ENCODE peak calls at places on chromosomes 7 and 10, in nine cellular contexts. C, Y, E, W, V, G, X, U and B are unnamed samples.

GRCh38 chr7:104861729-104862128 is 152.3 kb upstream of the KMT2E start:
- DNase-seq in V (no peak), W (no peak), Y (no peak), C (no peak), G (no peak), X (no peak), E (no peak), U (no peak), B (no peak)

GRCh38 chr7:152923711-152924110 is 164.2 kb downstream of the ACTR3B start:
- DNase-seq in Y (no peak), U (no peak), G (no peak), X (no peak), W (no peak), C (no peak), V (no peak), E (peak; percentile 31), B (no peak)

GRCh38 chr7:111770116-111770515 is 207.8 kb upstream of the IMMP2L start:
- DNase-seq in G (no peak), E (no peak), W (no peak), C (no peak), X (no peak), Y (no peak), V (no peak), U (no peak), B (no peak)

GRCh38 chr10:69332278-69333010 is 54.1 kb downstream of the HK1 start:
- DNase-seq in X (no peak), G (no peak), E (no peak), W (no peak), V (no peak), U (no peak), Y (no peak), C (no peak), B (no peak)

GRCh38 chr10:29908977-29909376 is 150.4 kb downstream of the JCAD start:
- DNase-seq in X (no peak), V (no peak), E (no peak), C (no peak), U (no peak), G (peak; percentile 33), Y (peak; percentile 19), W (no peak), B (no peak)

GRCh38 chr7:157412021-157412443 is 75.2 kb downstream of the DNAJB6 start:
- DNase-seq in E (no peak), U (no peak), V (no peak), G (peak; percentile 53), X (no peak), C (no peak), W (no peak), Y (no peak), B (no peak)

GRCh38 chr7:105408791-105409410 is 20.2 kb upstream of the SRPK2 start:
- DNase-seq in W (no peak), V (no peak), Y (no peak), X (no peak), C (no peak), U (no peak), E (no peak), G (no peak), B (peak; percentile 66)

GRCh38 chr10:119786117-119786769 is 60.4 kb downstream of the INPP5F start:
- DNase-seq in E (no peak), W (no peak), Y (peak; percentile 64), C (no peak), X (no peak), G (peak; percentile 83), V (no peak), U (peak; percentile 91), B (no peak)

GRCh38 chr7:41383596-41383995 is 319.3 kb downstream of the INHBA start:
- DNase-seq in W (no peak), V (no peak), E (no peak), C (no peak), U (no peak), Y (no peak), X (no peak), G (no peak), B (no peak)

DNA sequence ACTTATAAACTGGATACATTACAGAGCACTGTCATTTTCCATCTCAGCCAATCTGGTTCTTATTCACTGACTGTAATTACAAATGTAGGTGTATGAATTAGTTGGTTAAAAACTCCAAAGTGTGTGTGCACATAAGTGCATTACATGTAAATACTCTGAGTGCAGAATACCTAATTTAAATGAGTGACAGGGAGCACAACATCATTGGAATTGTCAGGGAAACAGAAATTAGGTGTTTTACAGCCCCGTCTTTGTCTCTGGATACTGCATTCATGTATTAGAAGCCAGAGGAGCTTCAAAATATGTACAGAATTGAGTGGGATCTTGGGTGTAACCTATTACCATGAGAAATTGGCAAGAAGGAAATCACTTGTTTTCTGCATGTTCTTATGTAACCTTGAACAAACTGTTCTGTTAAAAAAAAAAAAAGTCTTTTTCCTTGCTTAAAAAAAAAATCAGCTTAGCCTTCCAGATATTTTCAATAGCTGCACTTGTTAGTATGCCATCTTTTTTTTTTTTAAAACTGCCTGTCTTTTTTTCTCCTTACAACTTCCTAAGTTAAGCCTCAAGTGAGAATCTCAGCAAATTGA is 31.1 kb downstream of the CELF2 start:
- DNase-seq in V (no peak), Y (no peak), U (no peak), E (no peak), W (no peak), X (no peak), C (no peak), G (no peak), B (no peak)
- H3K4me3 ChIP-seq in V (no peak overlapping the region), Y (no peak overlapping the region), U (no peak overlapping the region), E (no peak overlapping the region), W (no peak overlapping the region), X (no peak overlapping the region), C (no peak overlapping the region), G (no peak overlapping the region), B (no peak overlapping the region)

GRCh38 chr7:285731-286130 is 4.2 kb upstream of the FOXL3 start:
- DNase-seq in C (no peak), W (peak; percentile 43), U (no peak), X (no peak), E (no peak), G (no peak), Y (no peak), V (no peak), B (no peak)
- TF ChIP-seq CTCF in C (no peak), W (no peak), U (no peak), X (no peak), E (no peak), G (no peak), Y (no peak), V (no peak), B (no peak)

GRCh38 chr7:21305455-21306235 is 122.2 kb upstream of the SP4 start:
- DNase-seq in Y (no peak), U (no peak), W (no peak), X (no peak), E (no peak), V (no peak), C (no peak), G (no peak), B (no peak)
- H3K4me3 ChIP-seq in Y (no peak overlapping the region), U (no peak overlapping the region), W (no peak overlapping the region), X (no peak overlapping the region), E (no peak overlapping the region), V (no peak overlapping the region), C (no peak overlapping the region), G (no peak overlapping the region), B (no peak overlapping the region)

GRCh38 chr7:6636741-6637543 is at the start of gene ZNF316:
- DNase-seq in U (no peak), G (peak; percentile 52), V (peak; percentile 29), W (peak; percentile 78), E (peak; percentile 99), Y (peak; percentile 81), X (peak; percentile 47), C (peak; percentile 48), B (peak; percentile 43)

GRCh38 chr7:6639032-6639431 is 1.9 kb downstream of the ZNF316 start:
- DNase-seq in Y (no peak), C (no peak), G (no peak), E (no peak), V (no peak), U (no peak), X (no peak), W (no peak), B (no peak)

GRCh38 chr7:6640246-6640721 is 3.2 kb downstream of the ZNF316 start:
- DNase-seq in G (peak; percentile 47), X (no peak), C (no peak), E (no peak), Y (no peak), U (peak; percentile 88), W (no peak), V (no peak), B (peak; percentile 70)

GRCh38 chr7:6639627-6640026 is 2.5 kb downstream of the ZNF316 start:
- DNase-seq in E (no peak), C (no peak), U (no peak), G (no peak), Y (no peak), V (no peak), X (no peak), W (no peak), B (no peak)

GRCh38 chr7:6637544-6638229 is 569 bp downstream of the ZNF316 start:
- DNase-seq in W (no peak), Y (peak; percentile 66), V (no peak), G (peak; percentile 8), U (peak; percentile 67), E (peak; percentile 98), X (peak; percentile 45), C (no peak), B (peak; percentile 30)
- TF ChIP-seq CTCF in W (peak; percentile 12), Y (peak; percentile 38), V (no peak), G (peak; percentile 17), U (peak; percentile 20), E (peak; percentile 53), X (peak; percentile 46), C (no peak), B (no peak)

GRCh38 chr7:2258661-2259365 is 16.8 kb downstream of the NUDT1 start:
- DNase-seq in E (peak; percentile 33), U (no peak), X (no peak), W (peak; percentile 46), C (no peak), V (no peak), Y (no peak), G (no peak), B (no peak)

GRCh38 chr7:2260820-2261219 is 18.8 kb downstream of the NUDT1 start:
- DNase-seq in E (peak; percentile 90), U (no peak), C (peak; percentile 48), Y (no peak), X (no peak), V (no peak), G (no peak), W (peak; percentile 45), B (peak; percentile 28)

GRCh38 chr7:2261611-2262010 is 19.6 kb downstream of the NUDT1 start:
- DNase-seq in C (no peak), V (no peak), W (peak; percentile 54), Y (no peak), U (no peak), E (no peak), G (no peak), X (no peak), B (no peak)

GRCh38 chr7:2257651-2258050 is 15.6 kb downstream of the NUDT1 start:
- DNase-seq in U (no peak), Y (no peak), X (no peak), W (no peak), C (no peak), V (no peak), G (no peak), E (peak; percentile 23), B (no peak)

DNA sequence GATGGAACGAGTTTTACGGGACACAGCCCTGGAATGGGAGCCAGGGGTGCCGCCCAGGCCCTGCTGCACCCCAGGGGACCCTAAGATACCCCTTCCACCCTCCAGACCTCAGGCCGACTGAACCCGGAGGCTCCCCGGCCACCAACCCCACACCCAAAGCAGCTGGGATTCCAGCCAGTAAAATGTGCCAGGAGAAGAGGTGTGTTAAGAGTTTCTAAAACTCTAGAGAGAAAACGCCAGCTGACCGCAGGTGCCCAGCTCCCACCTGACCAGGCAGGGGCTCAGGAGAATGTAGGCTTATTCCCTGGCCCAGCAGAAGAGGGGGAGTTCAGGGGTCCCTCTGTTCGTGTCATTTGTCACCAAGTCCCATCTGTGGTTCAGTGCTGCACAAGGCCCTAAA is 17.5 kb downstream of the NUDT1 start:
- DNase-seq in V (no peak), X (no peak), C (no peak), W (no peak), E (no peak), Y (no peak), G (no peak), U (no peak), B (no peak)
- H3K4me3 ChIP-seq in V (no peak overlapping the region), X (no peak overlapping the region), C (no peak overlapping the region), W (no peak overlapping the region), E (no peak overlapping the region), Y (no peak overlapping the region), G (no peak overlapping the region), U (no peak overlapping the region), B (no peak overlapping the region)